ENCODE peak calls at places on chromosomes 6 and 20, in six cellular contexts. X, J, F, C, N and L are unnamed samples.

GRCh38 chr6:21305827-21306469 is 287.6 kb upstream of the SOX4 start:
- DNase-seq in F (no peak), X (no peak), N (no peak), J (no peak), C (peak), L (peak)

GRCh38 chr6:111193156-111193555 is 105.9 kb downstream of the SLC16A10 start:
- DNase-seq in J (no peak), X (no peak), C (no peak), F (no peak), N (no peak), L (no peak)

GRCh38 chr6:19033683-19034082 is 646.5 kb downstream of the RNF144B start:
- DNase-seq in F (no peak), N (no peak), J (no peak), C (no peak), X (no peak), L (no peak)

GRCh38 chr6:751765-752164 is 58.8 kb upstream of the EXOC2 start:
- DNase-seq in C (no peak), X (no peak), N (no peak), J (no peak), F (no peak), L (no peak)

GRCh38 chr6:37317312-37318038 is 36.3 kb upstream of the RNF8 start:
- DNase-seq in J (no peak), X (no peak), F (no peak), C (no peak), N (no peak), L (no peak)

GRCh38 chr20:35271073-35271882 is 6.6 kb downstream of the MMP24OS start:
- DNase-seq in J (no peak), N (no peak), C (no peak), F (no peak), X (peak), L (no peak)

GRCh38 chr20:25057234-25058050 is 497 bp downstream of the ACSS1 start:
- DNase-seq in X (no peak), N (no peak), J (peak), C (peak), F (peak), L (peak)

GRCh38 chr20:58436868-58437645 is 48.0 kb downstream of the VAPB start:
- DNase-seq in F (no peak), X (no peak), C (no peak), N (no peak), J (no peak), L (no peak)

GRCh38 chr6:137776786-137777185 is 90.3 kb upstream of the TNFAIP3 start:
- DNase-seq in J (peak), F (no peak), X (no peak), C (peak), N (no peak), L (no peak)

GRCh38 chr6:148596886-148597455 is 149.9 kb upstream of the UST start:
- DNase-seq in J (no peak), C (peak), F (no peak), N (no peak), X (no peak), L (no peak)

GRCh38 chr20:13220194-13220856 is 749 bp upstream of the ISM1 start:
- DNase-seq in N (no peak), C (peak), X (no peak), J (peak), F (peak), L (peak)
- TF ChIP-seq EZH2 in N (no peak), C (peak), X (no peak), J (peak), F (peak), L (no peak)

DNA sequence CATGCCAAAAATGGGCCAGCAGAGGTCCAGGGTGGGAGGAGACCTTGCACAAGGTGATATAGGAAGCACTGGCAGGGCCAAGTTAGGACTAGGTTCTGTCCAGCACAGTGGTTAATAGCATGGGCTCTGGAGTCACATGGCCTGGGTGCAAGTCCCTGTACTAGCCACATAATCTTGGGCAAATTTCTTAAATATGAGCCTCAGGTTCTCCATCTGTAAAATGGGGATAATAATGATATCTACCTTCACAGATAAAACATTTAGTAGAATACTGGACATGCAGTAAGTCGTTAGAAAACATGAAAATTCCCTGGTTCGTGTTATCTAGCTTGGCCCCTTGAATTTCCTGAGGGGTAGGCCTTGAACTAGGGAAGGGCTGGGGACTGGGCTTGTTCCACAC is 6.2 kb downstream of the CTSA start:
- DNase-seq in N (no peak), J (no peak), X (no peak), F (no peak), C (no peak), L (no peak)
- H3K4me3 ChIP-seq in N (no peak), J (no peak), X (no peak), F (no peak), C (no peak), L (no peak)

DNA sequence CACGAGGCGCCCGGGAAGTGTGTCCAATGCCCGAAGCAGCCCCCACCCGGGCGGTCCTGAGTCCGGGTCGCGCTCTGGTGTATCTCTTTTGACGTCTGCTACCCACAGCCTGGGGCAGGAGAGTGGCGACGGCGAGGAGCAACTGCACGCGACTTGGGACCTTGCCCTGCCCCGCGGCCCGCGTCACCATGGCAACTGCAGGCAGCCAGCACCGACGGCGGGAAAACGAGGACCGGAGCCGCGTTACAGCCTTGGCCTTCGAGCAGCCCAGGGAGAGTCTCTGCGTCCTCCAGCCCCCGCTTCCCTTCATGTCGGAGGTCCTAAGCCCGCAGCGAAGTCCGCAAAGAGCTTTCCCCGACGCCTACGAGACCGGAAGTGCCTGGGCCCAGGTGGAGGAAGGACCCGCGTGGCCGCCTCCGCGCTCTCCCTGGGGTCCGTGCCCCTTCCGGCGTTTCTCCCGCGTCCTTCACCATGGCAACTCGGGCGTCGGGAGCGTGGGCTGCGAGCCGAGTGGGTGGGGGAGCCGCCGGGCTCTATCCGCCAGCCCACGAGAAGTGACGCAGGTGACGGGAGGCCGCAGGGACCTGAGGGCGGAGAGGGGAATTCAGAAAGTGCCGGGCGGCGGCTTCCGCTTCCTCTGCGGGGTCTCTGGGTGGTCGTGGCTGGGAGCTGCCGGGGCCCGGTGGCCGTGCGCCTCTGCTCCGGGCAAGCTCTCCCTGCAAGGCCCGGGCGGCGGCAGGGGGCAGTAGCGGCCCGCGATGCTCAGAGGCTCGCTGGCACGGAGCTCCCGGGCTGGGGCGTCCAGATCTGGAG is 88.6 kb upstream of the TGM3 start:
- DNase-seq in N (no peak), X (peak), C (peak), F (peak), J (peak), L (peak)
- TF ChIP-seq EZH2 in N (no peak), X (no peak), C (peak), F (peak), J (no peak), L (no peak)

GRCh38 chr20:38893485-38894090 is 32.6 kb upstream of the FAM83D start:
- DNase-seq in J (peak), N (peak), C (peak), X (peak), F (peak), L (no peak)
- H3K4me3 ChIP-seq in J (no peak), N (no peak), C (no peak), X (no peak), F (no peak), L (no peak)

DNA sequence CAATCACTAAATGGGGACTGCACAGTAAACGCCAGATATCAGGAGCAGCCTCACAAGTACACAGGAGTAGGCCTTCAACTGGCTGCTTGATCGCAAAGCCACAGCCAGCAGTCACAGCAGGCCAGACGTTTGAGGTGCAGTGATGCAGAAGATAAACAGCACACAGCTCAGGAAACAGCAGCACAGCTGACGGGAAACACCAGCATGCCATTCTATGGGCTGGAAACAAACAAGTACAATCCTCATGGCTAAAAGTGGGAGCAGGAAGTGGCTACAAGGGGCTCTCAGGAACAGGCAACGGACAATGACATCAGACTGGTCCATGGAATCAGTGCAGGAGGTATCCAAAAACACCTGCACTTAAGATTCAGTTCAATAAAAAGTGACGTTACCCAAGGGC is 111.0 kb downstream of the DTNBP1 start:
- DNase-seq in X (peak), C (no peak), N (no peak), J (peak), F (peak), L (no peak)
- TF ChIP-seq EZH2 in X (no peak), C (no peak), N (no peak), J (no peak), F (no peak), L (no peak)